ENCODE peak calls at places on chromosome 3, in four cellular contexts. K is MM.1S; V is adipocyte; C is CD8-positive, alpha-beta memory T cell. G is an unnamed sample.

GRCh38 chr3:133943639-133944131 is 48.0 kb upstream of the RAB6B start:
- DNase-seq in V (peak; percentile 64), C (no peak), K (no peak), G (no peak)

GRCh38 chr3:181637056-181637798 is 74.5 kb upstream of the SOX2 start:
- DNase-seq in V (no peak), K (no peak), C (no peak), G (no peak)

GRCh38 chr3:182309120-182309519 is 484.2 kb upstream of the ATP11B start:
- DNase-seq in K (no peak), V (no peak), C (no peak), G (no peak)

GRCh38 chr3:159246385-159246784 is 444.5 kb downstream of the MFSD1 start:
- DNase-seq in V (no peak), K (no peak), C (no peak), G (no peak)

GRCh38 chr3:126546013-126546412 is 12.7 kb downstream of the C3orf22 start:
- DNase-seq in C (no peak), V (no peak), K (no peak), G (no peak)

GRCh38 chr3:106848099-106848498 is 529.1 kb upstream of the CCDC54 start:
- DNase-seq in K (no peak), V (no peak), C (no peak), G (no peak)

GRCh38 chr3:121649645-121650044 is 11.1 kb downstream of the HCLS1 start:
- DNase-seq in K (no peak), C (no peak), V (peak; percentile 22), G (no peak)

GRCh38 chr3:197749315-197749600 is 425 bp upstream of the FYTTD1 start:
- DNase-seq in K (peak; percentile 56), V (peak; percentile 74), C (peak; percentile 43), G (peak; percentile 46)

GRCh38 chr3:97742036-97742435 is 22.5 kb upstream of the ARL6 start:
- DNase-seq in V (no peak), C (no peak), K (no peak), G (no peak)

GRCh38 chr3:141753399-141753798 is 9.8 kb upstream of the GRK7 start:
- DNase-seq in V (no peak), K (no peak), C (no peak), G (no peak)

GRCh38 chr3:13890377-13891016 is 10.6 kb upstream of the WNT7A start:
- DNase-seq in K (no peak), V (no peak), C (no peak), G (no peak)

GRCh38 chr3:194654443-194654842 is 17.5 kb downstream of the LSG1 start:
- DNase-seq in C (no peak), V (no peak), K (no peak), G (no peak)

GRCh38 chr3:162491957-162492356 is 995.3 kb downstream of the OTOL1 start:
- DNase-seq in K (no peak), C (no peak), V (peak; percentile 54), G (no peak)

GRCh38 chr3:165753560-165753959 is 83.7 kb downstream of the BCHE start:
- DNase-seq in C (no peak), V (no peak), K (no peak), G (no peak)

GRCh38 chr3:120615863-120616599 is 19.9 kb downstream of the NDUFB4 start:
- DNase-seq in K (no peak), C (no peak), V (no peak), G (no peak)

GRCh38 chr3:50525987-50526386 is 22.6 kb upstream of the CACNA2D2 start:
- DNase-seq in K (peak; percentile 74), V (peak; percentile 48), C (peak; percentile 16), G (no peak)

GRCh38 chr3:103653996-103654395 is 1219.2 kb downstream of the ZPLD1 start:
- DNase-seq in K (no peak), V (no peak), C (no peak), G (no peak)

GRCh38 chr3:14767706-14768105 is 51.1 kb upstream of the FGD5 start:
- DNase-seq in V (no peak), K (no peak), C (no peak), G (no peak)

GRCh38 chr3:149701206-149701976 is 43.6 kb upstream of the WWTR1 start:
- DNase-seq in C (no peak), V (no peak), K (no peak), G (no peak)

GRCh38 chr3:146222204-146223046 is 28.5 kb downstream of the PLSCR4 start:
- DNase-seq in C (no peak), V (no peak), K (no peak), G (no peak)

GRCh38 chr3:71395927-71396695 is 187.4 kb downstream of the FOXP1 start:
- DNase-seq in V (peak; percentile 37), K (no peak), C (no peak), G (no peak)

GRCh38 chr3:119500265-119500664 is 1.9 kb downstream of the TIMMDC1 start:
- DNase-seq in V (no peak), K (no peak), C (no peak), G (no peak)

GRCh38 chr3:100335137-100335833 is 728 bp downstream of the NIT2 start:
- DNase-seq in C (no peak), K (peak; percentile 38), V (no peak), G (peak; percentile 55)

GRCh38 chr3:114711321-114711891 is 417.6 kb downstream of the TIGIT start:
- DNase-seq in K (no peak), V (no peak), C (no peak), G (no peak)

GRCh38 chr3:47163023-47163989 is 607 bp downstream of the SETD2 start:
- DNase-seq in C (peak; percentile 37), V (peak; percentile 73), K (peak; percentile 63), G (no peak)

GRCh38 chr3:178063475-178063874 is 472.8 kb upstream of the KCNMB2 start:
- DNase-seq in C (no peak), K (peak; percentile 30), V (no peak), G (no peak)

GRCh38 chr3:18425641-18426403 is 683 bp upstream of the SATB1 start:
- DNase-seq in K (no peak), V (peak; percentile 33), C (peak; percentile 53), G (no peak)

GRCh38 chr3:196868297-196868661 is 559 bp downstream of the SENP5 start:
- DNase-seq in V (peak; percentile 65), C (peak; percentile 3), K (peak; percentile 33), G (no peak)

GRCh38 chr3:13301295-13301987 is 118.7 kb downstream of the NUP210 start:
- DNase-seq in V (peak; percentile 66), K (no peak), C (no peak), G (no peak)

GRCh38 chr3:182914341-182914740 is 66.0 kb downstream of the DCUN1D1 start:
- DNase-seq in K (no peak), C (no peak), V (peak; percentile 44), G (no peak)

GRCh38 chr3:139758654-139759291 is 81.0 kb upstream of the NMNAT3 start:
- DNase-seq in K (no peak), V (peak; percentile 69), C (no peak), G (no peak)

GRCh38 chr3:187678869-187679268 is 8.7 kb upstream of the SST start:
- DNase-seq in V (peak; percentile 82), C (no peak), K (peak; percentile 73), G (no peak)

GRCh38 chr3:174957081-174957480 is 97.9 kb downstream of the NAALADL2 start:
- DNase-seq in C (no peak), K (no peak), V (no peak), G (no peak)

GRCh38 chr3:43093974-43094373 is 11.9 kb downstream of the POMGNT2 start:
- DNase-seq in V (no peak), C (no peak), K (no peak), G (no peak)

GRCh38 chr3:73508330-73508954 is 116.3 kb downstream of the PDZRN3 start:
- DNase-seq in C (no peak), V (peak; percentile 90), K (peak; percentile 71), G (no peak)
- H3K4me3 ChIP-seq in C (no peak overlapping the region), V (no peak overlapping the region), K (no peak overlapping the region), G (no peak overlapping the region)

DNA sequence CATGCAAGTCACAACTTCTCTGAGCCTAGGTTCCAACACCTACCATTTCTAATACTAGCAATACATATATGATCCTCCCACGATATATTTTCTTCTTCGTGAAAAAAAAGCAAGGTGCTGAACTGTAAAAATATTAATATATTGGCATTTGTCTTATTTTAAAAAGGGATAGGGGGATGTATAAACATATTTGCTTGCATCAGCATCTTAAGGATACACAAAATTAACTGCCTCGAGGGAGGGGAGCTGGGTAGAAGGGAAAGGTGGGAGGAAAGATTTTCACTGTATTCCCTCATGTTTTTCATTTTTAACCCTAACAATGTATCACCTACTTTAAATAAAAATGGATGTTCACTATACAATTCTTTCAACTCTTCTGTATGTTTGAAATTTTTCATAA is 1.3 kb downstream of the HACD2 start:
- DNase-seq in K (no peak), V (no peak), C (no peak), G (no peak)
- H3K4me3 ChIP-seq in K (peak overlapping the region; percentile 80), V (peak overlapping the region; percentile 96), C (no peak overlapping the region), G (peak overlapping the region; percentile 82)

GRCh38 chr3:25574172-25574765 is 90.4 kb downstream of the TOP2B start:
- DNase-seq in K (no peak), C (no peak), V (no peak), G (no peak)

GRCh38 chr3:25572919-25573385 is 91.8 kb downstream of the TOP2B start:
- DNase-seq in C (no peak), K (no peak), V (peak; percentile 51), G (no peak)

GRCh38 chr3:25575001-25575400 is 89.7 kb downstream of the TOP2B start:
- DNase-seq in C (no peak), K (no peak), V (no peak), G (no peak)

GRCh38 chr3:25572336-25572735 is 92.4 kb downstream of the TOP2B start:
- DNase-seq in V (no peak), K (no peak), C (no peak), G (no peak)

DNA sequence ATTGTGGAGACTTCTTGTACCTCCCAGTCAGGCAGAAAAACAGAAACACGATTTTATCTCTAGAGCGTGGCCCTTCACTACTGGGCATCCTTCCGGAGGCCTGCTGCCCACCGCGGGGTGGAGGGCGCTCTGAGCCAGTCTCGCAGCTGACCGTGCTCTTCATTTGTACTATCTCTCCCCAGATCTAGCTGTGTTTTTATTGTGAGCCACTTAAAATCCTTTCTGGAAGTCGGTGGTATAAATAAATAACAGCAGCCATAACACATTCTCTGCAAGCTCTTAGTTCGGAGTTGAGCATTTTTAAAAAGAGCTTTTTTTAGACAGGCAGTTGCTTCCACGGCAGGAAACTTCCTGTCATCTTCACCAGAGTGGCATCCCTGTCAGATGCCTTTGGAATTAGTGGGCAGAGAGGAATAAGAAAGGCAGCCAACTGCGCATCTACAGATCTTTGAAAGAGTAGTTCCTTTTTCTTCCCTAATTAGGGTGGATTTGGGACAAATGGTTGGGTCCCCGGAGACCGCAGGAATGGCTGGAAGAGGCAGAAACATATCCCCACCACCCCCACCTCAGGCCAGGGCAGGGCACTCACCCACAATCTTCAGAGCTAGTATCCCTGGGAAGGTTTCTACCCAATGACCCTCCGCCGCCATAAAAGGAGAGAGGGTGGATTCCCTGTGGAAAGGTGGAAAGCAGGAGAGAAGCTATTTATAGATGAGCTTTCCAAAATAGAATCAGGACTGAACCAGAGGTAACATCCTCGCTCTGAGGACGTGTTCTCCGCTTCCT is 91.1 kb downstream of the TOP2B start:
- DNase-seq in K (no peak), C (no peak), V (peak; percentile 59), G (no peak)
- H3K4me3 ChIP-seq in K (no peak overlapping the region), C (no peak overlapping the region), V (no peak overlapping the region), G (no peak overlapping the region)

DNA sequence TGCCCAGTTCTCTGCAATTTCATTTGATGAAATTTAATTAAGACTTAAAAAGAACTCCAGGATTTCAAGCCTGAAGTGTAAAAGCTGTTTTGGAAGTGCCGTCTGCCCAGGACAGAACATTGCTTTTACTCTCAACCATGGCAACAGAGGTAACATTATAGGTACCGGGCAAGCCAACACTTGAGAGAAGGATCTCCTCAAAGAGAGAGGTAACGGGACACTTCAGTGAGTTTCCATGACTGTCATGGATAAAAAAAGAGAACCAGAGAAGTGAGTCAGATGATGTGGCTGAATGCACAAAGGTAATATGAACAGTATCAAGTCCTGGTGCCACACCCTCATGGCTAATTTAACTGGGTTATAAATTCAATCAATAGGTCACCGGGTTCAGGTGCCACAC is 130.2 kb upstream of the LMOD3 start:
- DNase-seq in C (no peak), V (no peak), K (no peak), G (no peak)
- H3K4me3 ChIP-seq in C (no peak overlapping the region), V (no peak overlapping the region), K (no peak overlapping the region), G (no peak overlapping the region)

G was measured in GM12864.